ENCODE peak calls at places on chromosomes 3 and 15, in ten cellular contexts. T, A, F, Z, K, J, S, N, Q and E are unnamed samples.

GRCh38 chr3:134306334-134306733 is 55.7 kb upstream of the RYK start:
- DNase-seq in T (no peak), A (no peak), F (no peak), Z (no peak), K (no peak), J (no peak), S (no peak), N (no peak), Q (no peak), E (no peak)

GRCh38 chr15:57332326-57332725 is 44.0 kb upstream of the CGNL1 start:
- DNase-seq in T (no peak), A (no peak), F (no peak), Z (no peak), K (no peak), J (no peak), S (no peak), N (no peak), Q (no peak), E (no peak)

GRCh38 chr15:50113187-50113505 is 5.9 kb downstream of the ATP8B4 start:
- DNase-seq in T (no peak), A (no peak), F (no peak), Z (no peak), K (no peak), J (no peak), S (no peak), N (no peak), Q (no peak), E (no peak)

GRCh38 chr3:192409203-192409837 is 318.0 kb downstream of the FGF12 start:
- DNase-seq in T (peak; percentile 3), A (peak; percentile 59), F (no peak), Z (no peak), K (peak; percentile 61), J (no peak), S (no peak), N (peak; percentile 58), Q (peak; percentile 14), E (peak; percentile 70)

GRCh38 chr15:39344662-39345141 is 236.2 kb upstream of the THBS1 start:
- DNase-seq in T (no peak), A (no peak), F (no peak), Z (no peak), K (no peak), J (no peak), S (peak; percentile 40), N (no peak), Q (no peak), E (no peak)

GRCh38 chr3:44060164-44060563 is 181.5 kb upstream of the TOPAZ1 start:
- DNase-seq in T (no peak), A (no peak), F (no peak), Z (no peak), K (no peak), J (no peak), S (no peak), N (no peak), Q (no peak), E (no peak)

GRCh38 chr15:66287461-66288055 is 5.8 kb upstream of the DIS3L start:
- DNase-seq in T (no peak), A (peak; percentile 36), F (peak; percentile 28), Z (no peak), K (peak; percentile 24), J (no peak), S (peak; percentile 43), N (peak; percentile 40), Q (peak; percentile 25), E (peak; percentile 35)

GRCh38 chr15:81752149-81752942 is 293.5 kb downstream of the MEX3B start:
- DNase-seq in T (peak; percentile 38), A (no peak), F (peak; percentile 92), Z (no peak), K (no peak), J (no peak), S (peak; percentile 93), N (no peak), Q (no peak), E (no peak)

GRCh38 chr15:83651541-83651940 is 2.4 kb upstream of the ADAMTSL3 start:
- DNase-seq in T (no peak), A (no peak), F (no peak), Z (no peak), K (no peak), J (no peak), S (no peak), N (no peak), Q (no peak), E (no peak)

GRCh38 chr15:101039461-101039860 is 120.3 kb downstream of the LRRK1 start:
- DNase-seq in T (no peak), A (no peak), F (no peak), Z (no peak), K (no peak), J (no peak), S (no peak), N (no peak), Q (no peak), E (no peak)

GRCh38 chr15:46567968-46568367 is 933.1 kb downstream of the SQOR start:
- DNase-seq in T (no peak), A (no peak), F (no peak), Z (no peak), K (no peak), J (no peak), S (no peak), N (no peak), Q (no peak), E (no peak)

GRCh38 chr15:91942676-91943417 is 89.3 kb downstream of the SLCO3A1 start:
- DNase-seq in T (peak; percentile 69), A (no peak), F (no peak), Z (no peak), K (no peak), J (no peak), S (peak; percentile 17), N (peak; percentile 78), Q (no peak), E (peak; percentile 32)

GRCh38 chr15:29270169-29270955 is 740 bp upstream of the NSMCE3 start:
- DNase-seq in T (peak; percentile 7), A (peak; percentile 21), F (no peak), Z (no peak), K (no peak), J (no peak), S (no peak), N (no peak), Q (peak; percentile 13), E (no peak)

GRCh38 chr3:116770815-116771450 is 61.4 kb downstream of the TUSC7 start:
- DNase-seq in T (peak; percentile 65), A (peak; percentile 49), F (peak; percentile 16), Z (no peak), K (peak; percentile 74), J (no peak), S (peak; percentile 86), N (peak; percentile 81), Q (peak; percentile 38), E (peak; percentile 47)

GRCh38 chr15:62500325-62500724 is 335.2 kb upstream of the C2CD4B start:
- DNase-seq in T (no peak), A (no peak), F (no peak), Z (no peak), K (no peak), J (no peak), S (no peak), N (no peak), Q (no peak), E (no peak)

GRCh38 chr15:63192604-63193206 is 3.3 kb downstream of the RAB8B start:
- DNase-seq in T (no peak), A (peak; percentile 37), F (no peak), Z (no peak), K (no peak), J (no peak), S (no peak), N (no peak), Q (no peak), E (no peak)

GRCh38 chr3:48268381-48268935 is 27.6 kb downstream of the ZNF589 start:
- DNase-seq in T (peak; percentile 76), A (peak; percentile 49), F (no peak), Z (peak; percentile 71), K (no peak), J (peak; percentile 72), S (peak; percentile 19), N (no peak), Q (no peak), E (no peak)

GRCh38 chr3:49930922-49931321 is 1.3 kb upstream of the MON1A start:
- DNase-seq in T (peak; percentile 43), A (no peak), F (no peak), Z (no peak), K (peak; percentile 56), J (no peak), S (no peak), N (peak; percentile 58), Q (no peak), E (peak; percentile 60)

GRCh38 chr3:15258720-15259119 is 52.7 kb downstream of the CAPN7 start:
- DNase-seq in T (no peak), A (no peak), F (no peak), Z (no peak), K (no peak), J (no peak), S (no peak), N (no peak), Q (no peak), E (no peak)

GRCh38 chr3:178915365-178915764 is 156.2 kb downstream of the ZMAT3 start:
- DNase-seq in T (no peak), A (no peak), F (no peak), Z (no peak), K (no peak), J (no peak), S (no peak), N (no peak), Q (no peak), E (peak; percentile 2)

GRCh38 chr15:41789237-41789636 is 15.0 kb downstream of the MAPKBP1 start:
- DNase-seq in T (no peak), A (no peak), F (no peak), Z (no peak), K (no peak), J (no peak), S (no peak), N (no peak), Q (no peak), E (no peak)

GRCh38 chr3:46433841-46434240 is 26.8 kb downstream of the CCRL2 start:
- DNase-seq in T (no peak), A (no peak), F (no peak), Z (no peak), K (no peak), J (no peak), S (no peak), N (no peak), Q (no peak), E (no peak)

GRCh38 chr3:160667452-160667851 is 9.5 kb upstream of the ARL14 start:
- DNase-seq in T (peak; percentile 40), A (no peak), F (no peak), Z (no peak), K (no peak), J (no peak), S (no peak), N (peak; percentile 19), Q (no peak), E (no peak)